ENCODE peak calls at places on chromosomes 13 and 19, in five cellular contexts. X is head of caudate nucleus, P is activated B cell treated with CpG ODN at 0.5 μM for 24 hours, N is thyroid gland, L is right cardiac atrium. C is an unnamed sample.

GRCh38 chr13:85503797-85504196 is 295.4 kb downstream of the SLITRK6 start:
- DNase-seq in N (no peak), P (no peak), X (no peak), L (no peak), C (no peak)

GRCh38 chr19:4866595-4867424 is 657 bp downstream of the PLIN3 start:
- DNase-seq in N (peak), X (peak), L (peak), P (peak), C (peak)

GRCh38 chr19:49666120-49666444 is 349 bp downstream of the BCL2L12 start:
- DNase-seq in X (no peak), N (no peak), L (no peak), P (no peak), C (no peak)

GRCh38 chr19:46068345-46069258 is 27.8 kb upstream of the IGFL4 start:
- DNase-seq in N (no peak), P (no peak), X (no peak), L (no peak), C (no peak)

GRCh38 chr19:48897181-48897580 is 1.4 kb downstream of the TULP2 start:
- DNase-seq in N (no peak), P (no peak), L (no peak), X (no peak), C (no peak)

GRCh38 chr19:49790866-49791265 is 22.2 kb downstream of the FUZ start:
- DNase-seq in N (no peak), P (no peak), L (peak), X (no peak), C (no peak)

GRCh38 chr19:43524922-43525835 is 1.8 kb downstream of the ETHE1 start:
- DNase-seq in X (peak), P (no peak), L (peak), N (peak), C (peak)

GRCh38 chr13:42114278-42114677 is 65.8 kb downstream of the DGKH start:
- DNase-seq in N (no peak), P (no peak), L (no peak), X (no peak), C (no peak)

GRCh38 chr19:50181121-50181520 is 18.0 kb upstream of the IZUMO2 start:
- DNase-seq in X (no peak), L (no peak), P (no peak), N (no peak), C (no peak)

C was measured in body of pancreas.